ENCODE peak calls at places on chromosomes 7 and 10, in ten cellular contexts. F is fibroblast of lung, C is thoracic aorta, O is heart left ventricle, P is H4, E is dermis microvascular lymphatic vessel endothelial cell, A is RWPE1, N is T-helper 17 cell, H is NCI-H2029, D is LoVo. I is an unnamed sample.

GRCh38 chr7:68442931-68443631 is 1155.2 kb upstream of the AUTS2 start:
- DNase-seq in F (no peak), C (no peak), O (no peak), P (no peak), E (no peak), A (no peak), N (no peak), H (no peak), D (no peak), I (no peak)

GRCh38 chr10:133104076-133104965 is 16.6 kb downstream of the ADGRA1 start:
- DNase-seq in F (no peak), C (no peak), O (no peak), P (no peak), E (no peak), A (no peak), N (no peak), H (no peak), D (no peak), I (no peak)

GRCh38 chr7:25615005-25615404 is 386.7 kb upstream of the NPVF start:
- DNase-seq in F (no peak), C (no peak), O (no peak), P (no peak), E (no peak), A (no peak), N (no peak), H (no peak), D (no peak), I (no peak)

GRCh38 chr7:2947381-2947780 is 96.3 kb downstream of the CARD11 start:
- DNase-seq in F (no peak), C (no peak), O (no peak), P (no peak), E (no peak), A (no peak), N (no peak), H (no peak), D (no peak), I (no peak)

GRCh38 chr10:78927257-78927995 is 141.3 kb upstream of the ZMIZ1 start:
- DNase-seq in F (no peak), C (no peak), O (no peak), P (peak), E (no peak), A (peak), N (no peak), H (no peak), D (no peak), I (no peak)

GRCh38 chr10:116211682-116212081 is 61.3 kb downstream of the GFRA1 start:
- DNase-seq in F (peak), C (no peak), O (no peak), P (peak), E (no peak), A (no peak), N (no peak), H (no peak), D (no peak), I (no peak)

GRCh38 chr7:128189231-128189930 is 51.7 kb upstream of the LEP start:
- DNase-seq in F (no peak), C (no peak), O (no peak), P (no peak), E (no peak), A (no peak), N (no peak), H (no peak), D (no peak), I (no peak)

GRCh38 chr10:127853868-127854768 is 38.6 kb downstream of the CLRN3 start:
- DNase-seq in F (peak), C (no peak), O (peak), P (peak), E (peak), A (peak), N (no peak), H (peak), D (peak), I (peak)

I was measured in thyroid gland.